ENCODE peak calls at places on chromosomes 5 and 9, in six cellular contexts. One of them, this sample, is unnamed. For H3K4me1, the result is how much of the 10 kb centered on the place peaks cover.

GRCh38 chr5:373710-374602 is 52.4 kb downstream of the AHRR start:
- DNase-seq in K562: no peak
- DNase-seq in right lobe of liver: peak
- DNase-seq in heart left ventricle: peak
- DNase-seq in OCI-LY7: no peak
- DNase-seq in adrenal gland: peak
- DNase-seq in this sample: peak

GRCh38 chr9:13090588-13090987 is 188.9 kb downstream of the MPDZ start:
- DNase-seq in K562: no peak
- DNase-seq in right lobe of liver: no peak
- DNase-seq in heart left ventricle: no peak
- DNase-seq in OCI-LY7: no peak
- DNase-seq in adrenal gland: no peak
- DNase-seq in this sample: no peak

GRCh38 chr5:40333459-40334241 is 346.1 kb upstream of the PTGER4 start:
- DNase-seq in K562: no peak
- DNase-seq in right lobe of liver: no peak
- DNase-seq in heart left ventricle: no peak
- DNase-seq in OCI-LY7: no peak
- DNase-seq in adrenal gland: no peak
- DNase-seq in this sample: no peak

GRCh38 chr9:95907794-95908193 is 32.3 kb downstream of the ERCC6L2 start:
- DNase-seq in K562: no peak
- DNase-seq in right lobe of liver: no peak
- DNase-seq in heart left ventricle: no peak
- DNase-seq in OCI-LY7: no peak
- DNase-seq in adrenal gland: no peak
- DNase-seq in this sample: no peak

GRCh38 chr5:57117601-57118000 is 56.3 kb upstream of the GPBP1 start:
- DNase-seq in K562: no peak
- DNase-seq in right lobe of liver: no peak
- DNase-seq in heart left ventricle: no peak
- DNase-seq in OCI-LY7: no peak
- DNase-seq in adrenal gland: no peak
- DNase-seq in this sample: no peak

GRCh38 chr5:87099246-87099914 is 168.3 kb upstream of the RASA1 start:
- DNase-seq in K562: no peak
- DNase-seq in right lobe of liver: no peak
- DNase-seq in heart left ventricle: no peak
- DNase-seq in OCI-LY7: no peak
- DNase-seq in adrenal gland: no peak
- DNase-seq in this sample: no peak

GRCh38 chr5:109759304-109759703 is 69.6 kb downstream of the MAN2A1 start:
- DNase-seq in K562: no peak
- DNase-seq in right lobe of liver: no peak
- DNase-seq in heart left ventricle: no peak
- DNase-seq in OCI-LY7: no peak
- DNase-seq in adrenal gland: no peak
- DNase-seq in this sample: no peak

GRCh38 chr5:114010362-114010761 is 351.5 kb upstream of the KCNN2 start:
- DNase-seq in K562: no peak
- DNase-seq in right lobe of liver: no peak
- DNase-seq in heart left ventricle: no peak
- DNase-seq in OCI-LY7: no peak
- DNase-seq in adrenal gland: no peak
- DNase-seq in this sample: no peak

GRCh38 chr5:380701-381309 is 59.3 kb downstream of the AHRR start:
- DNase-seq in K562: no peak
- DNase-seq in right lobe of liver: peak
- DNase-seq in heart left ventricle: peak
- DNase-seq in OCI-LY7: no peak
- DNase-seq in adrenal gland: no peak
- DNase-seq in this sample: no peak

GRCh38 chr9:136300866-136301265 is 3.0 kb downstream of the CCDC187 start:
- DNase-seq in K562: no peak
- DNase-seq in right lobe of liver: no peak
- DNase-seq in heart left ventricle: no peak
- DNase-seq in OCI-LY7: no peak
- DNase-seq in adrenal gland: no peak
- DNase-seq in this sample: no peak
- H3K4me1 ChIP-seq in K562: under half
- H3K4me1 ChIP-seq in right lobe of liver: under half
- H3K4me1 ChIP-seq in heart left ventricle: under half
- H3K4me1 ChIP-seq in OCI-LY7: under half
- H3K4me1 ChIP-seq in adrenal gland: under half
- H3K4me1 ChIP-seq in this sample: under half

GRCh38 chr9:21965401-21965951 is 28.7 kb downstream of the CDKN2A start:
- DNase-seq in K562: no peak
- DNase-seq in right lobe of liver: peak
- DNase-seq in heart left ventricle: peak
- DNase-seq in OCI-LY7: no peak
- DNase-seq in adrenal gland: peak
- DNase-seq in this sample: peak
- TF ChIP-seq CTCF in K562: no peak
- TF ChIP-seq CTCF in right lobe of liver: peak
- TF ChIP-seq CTCF in heart left ventricle: no peak
- TF ChIP-seq CTCF in OCI-LY7: no peak
- TF ChIP-seq CTCF in adrenal gland: peak
- TF ChIP-seq CTCF in this sample: peak

DNA sequence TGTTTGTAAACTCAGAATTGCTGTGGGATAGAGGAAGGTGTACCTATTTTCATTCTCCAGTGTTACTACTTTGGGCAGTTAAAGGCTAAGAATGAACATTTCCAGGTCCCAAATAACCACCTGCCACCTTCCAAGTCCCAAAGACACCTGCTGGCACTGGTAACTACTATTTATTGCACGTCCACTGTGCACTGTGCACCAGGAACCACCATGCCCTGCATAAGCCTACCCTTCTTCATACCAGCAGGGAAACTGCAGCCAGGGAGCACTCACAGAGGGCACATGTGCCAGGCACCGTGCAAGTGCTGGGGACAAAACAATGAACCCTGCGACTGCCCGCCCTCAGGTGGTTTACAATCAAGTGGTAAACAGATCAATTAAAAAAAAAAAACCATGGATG is 34.9 kb downstream of the RAPGEF1 start:
- DNase-seq in K562: no peak
- DNase-seq in right lobe of liver: no peak
- DNase-seq in heart left ventricle: no peak
- DNase-seq in OCI-LY7: no peak
- DNase-seq in adrenal gland: no peak
- DNase-seq in this sample: no peak
- H3K4me1 ChIP-seq in K562: under half
- H3K4me1 ChIP-seq in right lobe of liver: under half
- H3K4me1 ChIP-seq in heart left ventricle: half or more
- H3K4me1 ChIP-seq in OCI-LY7: half or more
- H3K4me1 ChIP-seq in adrenal gland: half or more
- H3K4me1 ChIP-seq in this sample: half or more

GRCh38 chr9:122265265-122265900 is 701 bp downstream of the MRRF start:
- DNase-seq in K562: peak
- DNase-seq in right lobe of liver: no peak
- DNase-seq in heart left ventricle: no peak
- DNase-seq in OCI-LY7: peak
- DNase-seq in adrenal gland: no peak
- DNase-seq in this sample: no peak

GRCh38 chr9:122264360-122265264 is at the start of the genes MRRF and RBM18:
- DNase-seq in K562: peak
- DNase-seq in right lobe of liver: peak
- DNase-seq in heart left ventricle: peak
- DNase-seq in OCI-LY7: peak
- DNase-seq in adrenal gland: peak
- DNase-seq in this sample: peak

GRCh38 chr9:122263699-122264349 is 816 bp downstream of the RBM18 start:
- DNase-seq in K562: no peak
- DNase-seq in right lobe of liver: no peak
- DNase-seq in heart left ventricle: no peak
- DNase-seq in OCI-LY7: peak
- DNase-seq in adrenal gland: no peak
- DNase-seq in this sample: peak

GRCh38 chr9:122274055-122274454 is 9.4 kb downstream of the MRRF start:
- DNase-seq in K562: peak
- DNase-seq in right lobe of liver: no peak
- DNase-seq in heart left ventricle: no peak
- DNase-seq in OCI-LY7: no peak
- DNase-seq in adrenal gland: no peak
- DNase-seq in this sample: no peak

GRCh38 chr9:122268041-122268814 is 3.5 kb downstream of the MRRF start:
- DNase-seq in K562: no peak
- DNase-seq in right lobe of liver: no peak
- DNase-seq in heart left ventricle: no peak
- DNase-seq in OCI-LY7: peak
- DNase-seq in adrenal gland: no peak
- DNase-seq in this sample: no peak
- TF ChIP-seq CTCF in K562: no peak
- TF ChIP-seq CTCF in right lobe of liver: no peak
- TF ChIP-seq CTCF in heart left ventricle: no peak
- TF ChIP-seq CTCF in OCI-LY7: no peak
- TF ChIP-seq CTCF in adrenal gland: no peak
- TF ChIP-seq CTCF in this sample: no peak

GRCh38 chr9:4852419-4852818 is 59.7 kb downstream of the RCL1 start:
- DNase-seq in K562: peak
- DNase-seq in right lobe of liver: no peak
- DNase-seq in heart left ventricle: no peak
- DNase-seq in OCI-LY7: no peak
- DNase-seq in adrenal gland: no peak
- DNase-seq in this sample: no peak
- H3K4me1 ChIP-seq in K562: half or more
- H3K4me1 ChIP-seq in right lobe of liver: under half
- H3K4me1 ChIP-seq in heart left ventricle: under half
- H3K4me1 ChIP-seq in OCI-LY7: under half
- H3K4me1 ChIP-seq in adrenal gland: under half
- H3K4me1 ChIP-seq in this sample: under half

This sample was measured in body of pancreas.